ENCODE peak calls at places on chromosomes 5 and 9, in six cellular contexts. G is HT1080; C is dorsolateral prefrontal cortex; O is stimulated activated CD8-positive, alpha-beta memory T cell treated with anti-CD3 and anti-CD28 coated beads, Interleukin-4, amount 100 ng/mL, for 24 hours; V is CD4-positive, alpha-beta T cell; K is GM19239. X is an unnamed sample.

GRCh38 chr5:168057905-168058304 is 233.5 kb upstream of the WWC1 start:
- DNase-seq in G (no peak), C (no peak), O (no peak), V (no peak), K (no peak), X (no peak)

GRCh38 chr5:56269216-56269927 is 36.2 kb upstream of the ANKRD55 start:
- DNase-seq in G (no peak), C (no peak), O (no peak), V (no peak), K (peak), X (no peak)

GRCh38 chr9:76893395-76893932 is 12.4 kb downstream of the PRUNE2 start:
- DNase-seq in G (no peak), C (peak), O (no peak), V (no peak), K (no peak), X (no peak)

GRCh38 chr5:84384604-84385575 is at the start of gene EDIL3:
- DNase-seq in G (peak), C (peak), O (no peak), V (no peak), K (no peak), X (no peak)

GRCh38 chr5:6755941-6756340 is 42.7 kb downstream of the TENT4A start:
- DNase-seq in G (no peak), C (no peak), O (no peak), V (no peak), K (no peak), X (no peak)

GRCh38 chr5:157516016-157516415 is 56.0 kb downstream of the NIPAL4 start:
- DNase-seq in G (peak), C (no peak), O (no peak), V (no peak), K (no peak), X (no peak)

GRCh38 chr9:92974161-92974661 is 26.9 kb downstream of the FGD3 start:
- DNase-seq in G (no peak), C (no peak), O (no peak), V (no peak), K (no peak), X (no peak)

GRCh38 chr9:87497604-87498045 is at the start of gene DAPK1:
- DNase-seq in G (no peak), C (no peak), O (no peak), V (no peak), K (peak), X (no peak)

GRCh38 chr5:139755892-139756671 is 39.5 kb upstream of the PSD2 start:
- DNase-seq in G (no peak), C (peak), O (no peak), V (no peak), K (no peak), X (peak)

GRCh38 chr9:134892820-134893420 is 12.3 kb downstream of the FCN2 start:
- DNase-seq in G (no peak), C (no peak), O (no peak), V (no peak), K (no peak), X (no peak)

GRCh38 chr9:32524558-32525461 is 1.2 kb downstream of the RIGI start:
- DNase-seq in G (no peak), C (no peak), O (no peak), V (no peak), K (no peak), X (no peak)

GRCh38 chr5:80230269-80230992 is 25.4 kb downstream of the SERINC5 start:
- DNase-seq in G (no peak), C (no peak), O (no peak), V (no peak), K (no peak), X (no peak)

GRCh38 chr9:98900244-98900643 is 43.5 kb upstream of the COL15A1 start:
- DNase-seq in G (no peak), C (no peak), O (no peak), V (no peak), K (no peak), X (no peak)

GRCh38 chr5:125719681-125720676 is 703.2 kb upstream of the GRAMD2B start:
- DNase-seq in G (no peak), C (no peak), O (no peak), V (no peak), K (no peak), X (no peak)

GRCh38 chr9:137286980-137287383 is 9.5 kb downstream of the TOR4A start:
- DNase-seq in G (peak), C (no peak), O (no peak), V (no peak), K (no peak), X (no peak)

GRCh38 chr5:119063579-119064379 is 7.1 kb upstream of the DMXL1 start:
- DNase-seq in G (peak), C (no peak), O (no peak), V (no peak), K (no peak), X (no peak)

GRCh38 chr5:25713259-25713658 is 1068.5 kb upstream of the CDH10 start:
- DNase-seq in G (peak), C (no peak), O (no peak), V (no peak), K (no peak), X (no peak)

GRCh38 chr5:75498208-75498777 is 13.1 kb downstream of the CERT1 start:
- DNase-seq in G (no peak), C (no peak), O (no peak), V (no peak), K (no peak), X (no peak)

GRCh38 chr9:20980713-20981481 is 50.5 kb downstream of the HACD4 start:
- DNase-seq in G (peak), C (no peak), O (no peak), V (no peak), K (no peak), X (no peak)

GRCh38 chr9:93960971-93961841 is 6.1 kb upstream of the BARX1 start:
- DNase-seq in G (no peak), C (no peak), O (no peak), V (no peak), K (no peak), X (no peak)

GRCh38 chr5:162068412-162068811 is 839 bp downstream of the GABRG2 start:
- DNase-seq in G (peak), C (peak), O (no peak), V (no peak), K (no peak), X (no peak)

GRCh38 chr5:72110401-72111013 is 3.2 kb downstream of the MAP1B start:
- DNase-seq in G (no peak), C (peak), O (no peak), V (no peak), K (no peak), X (no peak)

GRCh38 chr5:10452768-10453331 is 11.2 kb downstream of the ROPN1L start:
- DNase-seq in G (peak), C (peak), O (no peak), V (no peak), K (peak), X (no peak)

GRCh38 chr5:126851441-126852103 is 74.6 kb downstream of the LMNB1 start:
- DNase-seq in G (no peak), C (no peak), O (no peak), V (no peak), K (no peak), X (no peak)

GRCh38 chr5:154844800-154845199 is 5.6 kb downstream of the FAXDC2 start:
- DNase-seq in G (no peak), C (no peak), O (no peak), V (no peak), K (no peak), X (no peak)

GRCh38 chr5:104170906-104171305 is 608.3 kb upstream of the NUDT12 start:
- DNase-seq in G (peak), C (no peak), O (no peak), V (no peak), K (no peak), X (no peak)

GRCh38 chr9:14315754-14316573 is 2.0 kb upstream of the NFIB start:
- DNase-seq in G (no peak), C (no peak), O (no peak), V (no peak), K (peak), X (no peak)

GRCh38 chr5:55994502-55994997 is at the start of gene IL6ST:
- DNase-seq in G (peak), C (no peak), O (peak), V (no peak), K (no peak), X (peak)